ENCODE peak calls at places on chromosomes 5 and 9, in five cellular contexts. One of them, this sample, is unnamed.

GRCh38 chr5:32984851-32985250 is 273.7 kb downstream of the NPR3 start:
- DNase-seq in mesothelial cell of epicardium: no peak
- DNase-seq in GM23338: no peak
- DNase-seq in heart left ventricle: no peak
- DNase-seq in CD8-positive, alpha-beta T cell: no peak
- DNase-seq in this sample: no peak

GRCh38 chr9:135122316-135122715 is 34.8 kb downstream of the OLFM1 start:
- DNase-seq in mesothelial cell of epicardium: no peak
- DNase-seq in GM23338: no peak
- DNase-seq in heart left ventricle: no peak
- DNase-seq in CD8-positive, alpha-beta T cell: no peak
- DNase-seq in this sample: no peak

GRCh38 chr5:11390369-11390768 is 513.9 kb downstream of the CTNND2 start:
- DNase-seq in mesothelial cell of epicardium: no peak
- DNase-seq in GM23338: no peak
- DNase-seq in heart left ventricle: no peak
- DNase-seq in CD8-positive, alpha-beta T cell: no peak
- DNase-seq in this sample: no peak

GRCh38 chr9:129242971-129243561 is 65.0 kb upstream of the IER5L start:
- DNase-seq in mesothelial cell of epicardium: no peak
- DNase-seq in GM23338: no peak
- DNase-seq in heart left ventricle: no peak
- DNase-seq in CD8-positive, alpha-beta T cell: no peak
- DNase-seq in this sample: no peak

GRCh38 chr9:69168709-69169217 is 5.3 kb upstream of the TJP2 start:
- DNase-seq in mesothelial cell of epicardium: no peak
- DNase-seq in GM23338: peak
- DNase-seq in heart left ventricle: no peak
- DNase-seq in CD8-positive, alpha-beta T cell: peak
- DNase-seq in this sample: no peak

GRCh38 chr5:31573494-31573893 is 41.4 kb downstream of the C5orf22 start:
- DNase-seq in mesothelial cell of epicardium: no peak
- DNase-seq in GM23338: no peak
- DNase-seq in heart left ventricle: no peak
- DNase-seq in CD8-positive, alpha-beta T cell: no peak
- DNase-seq in this sample: no peak

GRCh38 chr9:18142964-18143363 is 331.0 kb upstream of the ADAMTSL1 start:
- DNase-seq in mesothelial cell of epicardium: no peak
- DNase-seq in GM23338: peak
- DNase-seq in heart left ventricle: no peak
- DNase-seq in CD8-positive, alpha-beta T cell: no peak
- DNase-seq in this sample: no peak

GRCh38 chr5:78399115-78399514 is 38.7 kb downstream of the SCAMP1 start:
- DNase-seq in mesothelial cell of epicardium: no peak
- DNase-seq in GM23338: no peak
- DNase-seq in heart left ventricle: no peak
- DNase-seq in CD8-positive, alpha-beta T cell: no peak
- DNase-seq in this sample: no peak

GRCh38 chr5:145499483-145499882 is 335.7 kb downstream of the PRELID2 start:
- DNase-seq in mesothelial cell of epicardium: no peak
- DNase-seq in GM23338: peak
- DNase-seq in heart left ventricle: no peak
- DNase-seq in CD8-positive, alpha-beta T cell: no peak
- DNase-seq in this sample: no peak

GRCh38 chr5:2441496-2442180 is 309.8 kb downstream of the IRX2 start:
- DNase-seq in mesothelial cell of epicardium: no peak
- DNase-seq in GM23338: no peak
- DNase-seq in heart left ventricle: no peak
- DNase-seq in CD8-positive, alpha-beta T cell: no peak
- DNase-seq in this sample: no peak

GRCh38 chr5:168366124-168366523 is 74.7 kb downstream of the WWC1 start:
- DNase-seq in mesothelial cell of epicardium: no peak
- DNase-seq in GM23338: no peak
- DNase-seq in heart left ventricle: no peak
- DNase-seq in CD8-positive, alpha-beta T cell: no peak
- DNase-seq in this sample: no peak

GRCh38 chr9:27165670-27166069 is 56.6 kb downstream of the TEK start:
- DNase-seq in mesothelial cell of epicardium: no peak
- DNase-seq in GM23338: peak
- DNase-seq in heart left ventricle: no peak
- DNase-seq in CD8-positive, alpha-beta T cell: no peak
- DNase-seq in this sample: no peak

GRCh38 chr9:107751522-107752235 is 262.1 kb upstream of the KLF4 start:
- DNase-seq in mesothelial cell of epicardium: no peak
- DNase-seq in GM23338: peak
- DNase-seq in heart left ventricle: no peak
- DNase-seq in CD8-positive, alpha-beta T cell: no peak
- DNase-seq in this sample: no peak

GRCh38 chr9:1709347-1709746 is 305.8 kb upstream of the SMARCA2 start:
- DNase-seq in mesothelial cell of epicardium: no peak
- DNase-seq in GM23338: peak
- DNase-seq in heart left ventricle: no peak
- DNase-seq in CD8-positive, alpha-beta T cell: no peak
- DNase-seq in this sample: no peak
- TF ChIP-seq CTCF in mesothelial cell of epicardium: peak
- TF ChIP-seq CTCF in GM23338: peak
- TF ChIP-seq CTCF in heart left ventricle: peak
- TF ChIP-seq CTCF in CD8-positive, alpha-beta T cell: no peak
- TF ChIP-seq CTCF in this sample: peak

DNA sequence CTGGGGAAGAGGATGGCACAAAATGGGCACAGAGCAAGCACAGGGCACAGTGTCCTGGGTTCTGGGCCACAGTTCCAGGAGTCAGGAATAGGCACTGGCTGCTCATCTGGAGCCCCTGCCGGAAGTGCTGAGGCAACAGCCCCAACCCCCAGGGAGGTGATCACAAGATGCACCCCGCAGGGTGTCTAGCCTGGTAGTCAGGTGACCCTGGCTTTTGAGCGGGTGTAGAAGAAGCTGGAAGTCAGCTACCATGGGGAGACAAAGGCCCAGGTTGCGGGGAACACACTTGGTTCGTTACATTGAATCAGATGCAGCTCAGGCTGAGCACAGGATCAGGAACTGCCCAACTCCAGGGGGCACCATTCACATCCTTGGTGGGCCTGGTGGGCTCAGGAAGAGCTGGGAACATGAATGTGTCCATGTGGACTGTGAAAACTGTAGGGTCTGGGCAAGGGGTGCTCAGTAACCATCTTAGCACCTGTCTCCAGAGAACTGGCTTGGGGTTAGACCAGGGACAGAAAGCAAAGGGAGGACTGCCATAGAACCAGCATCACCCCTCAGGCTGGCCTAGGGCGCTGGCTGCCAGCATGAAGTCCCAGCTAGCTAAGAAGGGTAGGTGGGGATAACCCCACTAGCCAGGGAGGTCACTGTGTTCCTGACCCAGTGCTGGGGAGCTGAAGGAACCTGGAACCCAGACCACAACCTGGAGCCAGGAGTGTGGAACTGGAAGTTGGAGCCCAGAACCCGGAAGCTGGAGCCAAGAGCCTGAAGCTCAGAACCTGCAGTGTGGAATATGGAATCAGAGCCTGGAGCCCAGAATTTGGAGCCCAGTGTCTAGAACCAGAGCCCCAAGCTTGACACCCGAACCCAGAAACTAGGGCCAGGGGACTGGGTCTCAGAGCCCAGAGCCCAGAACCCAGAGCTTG is 6.1 kb upstream of the SLC34A1 start:
- DNase-seq in mesothelial cell of epicardium: no peak
- DNase-seq in GM23338: no peak
- DNase-seq in heart left ventricle: no peak
- DNase-seq in CD8-positive, alpha-beta T cell: no peak
- DNase-seq in this sample: no peak
- TF ChIP-seq CTCF in mesothelial cell of epicardium: no peak
- TF ChIP-seq CTCF in GM23338: peak
- TF ChIP-seq CTCF in heart left ventricle: no peak
- TF ChIP-seq CTCF in CD8-positive, alpha-beta T cell: no peak
- TF ChIP-seq CTCF in this sample: no peak

GRCh38 chr5:112921833-112922817 is at the start of gene REEP5:
- DNase-seq in mesothelial cell of epicardium: peak
- DNase-seq in GM23338: peak
- DNase-seq in heart left ventricle: peak
- DNase-seq in CD8-positive, alpha-beta T cell: peak
- DNase-seq in this sample: peak
- TF ChIP-seq CTCF in mesothelial cell of epicardium: peak
- TF ChIP-seq CTCF in GM23338: peak
- TF ChIP-seq CTCF in heart left ventricle: peak
- TF ChIP-seq CTCF in CD8-positive, alpha-beta T cell: peak
- TF ChIP-seq CTCF in this sample: peak

DNA sequence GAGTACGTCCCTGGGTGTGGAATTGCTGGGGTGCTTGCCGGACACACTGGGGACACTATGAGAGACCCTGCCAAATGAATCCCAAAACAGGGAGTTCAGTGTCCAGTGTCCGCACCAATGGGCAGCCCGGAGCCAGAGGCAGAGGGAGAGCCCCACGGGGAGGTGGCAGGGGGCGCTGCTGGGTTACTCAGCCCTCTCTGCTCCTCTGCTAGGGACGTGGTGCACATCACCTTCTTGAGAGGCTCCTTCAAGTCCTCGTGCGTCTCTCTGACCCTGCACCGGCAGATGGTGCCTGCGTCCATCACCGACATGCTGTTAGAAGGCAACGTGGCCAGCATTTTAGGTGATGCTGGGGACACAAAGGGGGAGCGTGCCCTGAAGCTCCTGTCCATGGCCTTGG is 20.8 kb downstream of the STKLD1 start:
- DNase-seq in mesothelial cell of epicardium: no peak
- DNase-seq in GM23338: peak
- DNase-seq in heart left ventricle: no peak
- DNase-seq in CD8-positive, alpha-beta T cell: no peak
- DNase-seq in this sample: no peak
- TF ChIP-seq CTCF in mesothelial cell of epicardium: no peak
- TF ChIP-seq CTCF in GM23338: peak
- TF ChIP-seq CTCF in heart left ventricle: no peak
- TF ChIP-seq CTCF in CD8-positive, alpha-beta T cell: no peak
- TF ChIP-seq CTCF in this sample: peak

GRCh38 chr5:23007762-23008161 is 154.6 kb upstream of the CDH12 start:
- DNase-seq in mesothelial cell of epicardium: no peak
- DNase-seq in GM23338: no peak
- DNase-seq in heart left ventricle: no peak
- DNase-seq in CD8-positive, alpha-beta T cell: no peak
- DNase-seq in this sample: no peak
- TF ChIP-seq CTCF in mesothelial cell of epicardium: no peak
- TF ChIP-seq CTCF in GM23338: no peak
- TF ChIP-seq CTCF in heart left ventricle: no peak
- TF ChIP-seq CTCF in CD8-positive, alpha-beta T cell: no peak
- TF ChIP-seq CTCF in this sample: no peak